ENCODE peak calls at places on chromosomes 13 and 19, in ten cellular contexts. One of them, this sample, is unnamed.

GRCh38 chr13:50891206-50891605 is 18.4 kb upstream of the RNASEH2B start:
- DNase-seq in left ventricle myocardium inferior: no peak
- DNase-seq in iPS-NIHi11: no peak
- DNase-seq in upper lobe of right lung: no peak
- DNase-seq in lung: no peak
- DNase-seq in T-helper 9 cell: no peak
- DNase-seq in left colon: no peak
- DNase-seq in occipital lobe: no peak
- DNase-seq in NCI-H1105: no peak
- DNase-seq in cardiac muscle cell: no peak
- DNase-seq in this sample: no peak

GRCh38 chr19:47778954-47779351 is 450 bp downstream of the SELENOW start:
- DNase-seq in left ventricle myocardium inferior: peak; percentile 29
- DNase-seq in iPS-NIHi11: peak; percentile 29
- DNase-seq in upper lobe of right lung: no peak
- DNase-seq in lung: peak; percentile 53
- DNase-seq in T-helper 9 cell: no peak
- DNase-seq in left colon: peak; percentile 65
- DNase-seq in occipital lobe: no peak
- DNase-seq in NCI-H1105: no peak
- DNase-seq in cardiac muscle cell: peak; percentile 24
- DNase-seq in this sample: no peak

GRCh38 chr13:80972857-80973478 is 632.0 kb upstream of the SPRY2 start:
- DNase-seq in left ventricle myocardium inferior: no peak
- DNase-seq in iPS-NIHi11: no peak
- DNase-seq in upper lobe of right lung: no peak
- DNase-seq in lung: no peak
- DNase-seq in T-helper 9 cell: no peak
- DNase-seq in left colon: no peak
- DNase-seq in occipital lobe: no peak
- DNase-seq in NCI-H1105: no peak
- DNase-seq in cardiac muscle cell: no peak
- DNase-seq in this sample: no peak

GRCh38 chr13:87878706-87879105 is 207.5 kb downstream of the SLITRK5 start:
- DNase-seq in left ventricle myocardium inferior: no peak
- DNase-seq in iPS-NIHi11: no peak
- DNase-seq in upper lobe of right lung: no peak
- DNase-seq in lung: no peak
- DNase-seq in T-helper 9 cell: no peak
- DNase-seq in left colon: no peak
- DNase-seq in occipital lobe: no peak
- DNase-seq in NCI-H1105: no peak
- DNase-seq in cardiac muscle cell: no peak
- DNase-seq in this sample: no peak

GRCh38 chr19:49950956-49951526 is 9.9 kb downstream of the SIGLEC11 start:
- DNase-seq in left ventricle myocardium inferior: no peak
- DNase-seq in iPS-NIHi11: no peak
- DNase-seq in upper lobe of right lung: no peak
- DNase-seq in lung: no peak
- DNase-seq in T-helper 9 cell: no peak
- DNase-seq in left colon: no peak
- DNase-seq in occipital lobe: no peak
- DNase-seq in NCI-H1105: no peak
- DNase-seq in cardiac muscle cell: no peak
- DNase-seq in this sample: no peak

GRCh38 chr13:26050568-26051230 is 1.1 kb downstream of the SHISA2 start:
- DNase-seq in left ventricle myocardium inferior: no peak
- DNase-seq in iPS-NIHi11: peak; percentile 63
- DNase-seq in upper lobe of right lung: peak; percentile 76
- DNase-seq in lung: peak; percentile 31
- DNase-seq in T-helper 9 cell: no peak
- DNase-seq in left colon: no peak
- DNase-seq in occipital lobe: no peak
- DNase-seq in NCI-H1105: no peak
- DNase-seq in cardiac muscle cell: peak; percentile 70
- DNase-seq in this sample: peak; percentile 39

GRCh38 chr19:11164879-11165406 is 9.4 kb upstream of the SPC24 start:
- DNase-seq in left ventricle myocardium inferior: peak; percentile 89
- DNase-seq in iPS-NIHi11: no peak
- DNase-seq in upper lobe of right lung: no peak
- DNase-seq in lung: peak; percentile 63
- DNase-seq in T-helper 9 cell: no peak
- DNase-seq in left colon: peak; percentile 70
- DNase-seq in occipital lobe: no peak
- DNase-seq in NCI-H1105: no peak
- DNase-seq in cardiac muscle cell: no peak
- DNase-seq in this sample: no peak

GRCh38 chr13:70895599-70895998 is 787.3 kb upstream of the KLHL1 start:
- DNase-seq in left ventricle myocardium inferior: no peak
- DNase-seq in iPS-NIHi11: no peak
- DNase-seq in upper lobe of right lung: no peak
- DNase-seq in lung: no peak
- DNase-seq in T-helper 9 cell: no peak
- DNase-seq in left colon: no peak
- DNase-seq in occipital lobe: no peak
- DNase-seq in NCI-H1105: no peak
- DNase-seq in cardiac muscle cell: no peak
- DNase-seq in this sample: no peak

GRCh38 chr19:33819875-33820781 is 23.5 kb downstream of the KCTD15 start:
- DNase-seq in left ventricle myocardium inferior: peak; percentile 84
- DNase-seq in iPS-NIHi11: peak; percentile 86
- DNase-seq in upper lobe of right lung: peak; percentile 95
- DNase-seq in lung: peak; percentile 87
- DNase-seq in T-helper 9 cell: peak; percentile 52
- DNase-seq in left colon: peak; percentile 80
- DNase-seq in occipital lobe: no peak
- DNase-seq in NCI-H1105: peak; percentile 39
- DNase-seq in cardiac muscle cell: peak; percentile 63
- DNase-seq in this sample: peak; percentile 29

GRCh38 chr19:6890938-6891337 is 3.6 kb downstream of the ADGRE1 start:
- DNase-seq in left ventricle myocardium inferior: no peak
- DNase-seq in iPS-NIHi11: no peak
- DNase-seq in upper lobe of right lung: no peak
- DNase-seq in lung: no peak
- DNase-seq in T-helper 9 cell: no peak
- DNase-seq in left colon: no peak
- DNase-seq in occipital lobe: no peak
- DNase-seq in NCI-H1105: no peak
- DNase-seq in cardiac muscle cell: no peak
- DNase-seq in this sample: no peak

GRCh38 chr13:26062853-26063444 is 11.1 kb upstream of the SHISA2 start:
- DNase-seq in left ventricle myocardium inferior: no peak
- DNase-seq in iPS-NIHi11: peak; percentile 46
- DNase-seq in upper lobe of right lung: no peak
- DNase-seq in lung: peak; percentile 35
- DNase-seq in T-helper 9 cell: no peak
- DNase-seq in left colon: no peak
- DNase-seq in occipital lobe: peak; percentile 18
- DNase-seq in NCI-H1105: no peak
- DNase-seq in cardiac muscle cell: peak; percentile 75
- DNase-seq in this sample: peak; percentile 72

GRCh38 chr13:44368062-44368591 is 5.5 kb upstream of the SERP2 start:
- DNase-seq in left ventricle myocardium inferior: no peak
- DNase-seq in iPS-NIHi11: no peak
- DNase-seq in upper lobe of right lung: no peak
- DNase-seq in lung: no peak
- DNase-seq in T-helper 9 cell: no peak
- DNase-seq in left colon: no peak
- DNase-seq in occipital lobe: no peak
- DNase-seq in NCI-H1105: no peak
- DNase-seq in cardiac muscle cell: no peak
- DNase-seq in this sample: peak; percentile 86

GRCh38 chr19:48511800-48512503 is at the start of gene LMTK3:
- DNase-seq in left ventricle myocardium inferior: no peak
- DNase-seq in iPS-NIHi11: peak; percentile 70
- DNase-seq in upper lobe of right lung: no peak
- DNase-seq in lung: no peak
- DNase-seq in T-helper 9 cell: peak; percentile 78
- DNase-seq in left colon: no peak
- DNase-seq in occipital lobe: peak; percentile 94
- DNase-seq in NCI-H1105: peak; percentile 85
- DNase-seq in cardiac muscle cell: peak; percentile 60
- DNase-seq in this sample: no peak

GRCh38 chr19:48318286-48318987 is 6.9 kb upstream of the EMP3 start:
- DNase-seq in left ventricle myocardium inferior: no peak
- DNase-seq in iPS-NIHi11: no peak
- DNase-seq in upper lobe of right lung: no peak
- DNase-seq in lung: no peak
- DNase-seq in T-helper 9 cell: no peak
- DNase-seq in left colon: no peak
- DNase-seq in occipital lobe: no peak
- DNase-seq in NCI-H1105: no peak
- DNase-seq in cardiac muscle cell: no peak
- DNase-seq in this sample: no peak

GRCh38 chr13:113411216-113412023 is 41.9 kb downstream of the ADPRHL1 start:
- DNase-seq in left ventricle myocardium inferior: peak; percentile 79
- DNase-seq in iPS-NIHi11: no peak
- DNase-seq in upper lobe of right lung: peak; percentile 62
- DNase-seq in lung: no peak
- DNase-seq in T-helper 9 cell: no peak
- DNase-seq in left colon: peak; percentile 35
- DNase-seq in occipital lobe: no peak
- DNase-seq in NCI-H1105: no peak
- DNase-seq in cardiac muscle cell: no peak
- DNase-seq in this sample: no peak

GRCh38 chr13:72430923-72431322 is 296.5 kb downstream of the MZT1 start:
- DNase-seq in left ventricle myocardium inferior: no peak
- DNase-seq in iPS-NIHi11: no peak
- DNase-seq in upper lobe of right lung: no peak
- DNase-seq in lung: no peak
- DNase-seq in T-helper 9 cell: no peak
- DNase-seq in left colon: no peak
- DNase-seq in occipital lobe: no peak
- DNase-seq in NCI-H1105: no peak
- DNase-seq in cardiac muscle cell: no peak
- DNase-seq in this sample: no peak

GRCh38 chr13:93847162-93847561 is 620.6 kb downstream of the GPC6 start:
- DNase-seq in left ventricle myocardium inferior: no peak
- DNase-seq in iPS-NIHi11: no peak
- DNase-seq in upper lobe of right lung: no peak
- DNase-seq in lung: no peak
- DNase-seq in T-helper 9 cell: no peak
- DNase-seq in left colon: no peak
- DNase-seq in occipital lobe: no peak
- DNase-seq in NCI-H1105: no peak
- DNase-seq in cardiac muscle cell: no peak
- DNase-seq in this sample: no peak

GRCh38 chr19:30374791-30375650 is 2.8 kb downstream of the ZNF536 start:
- DNase-seq in left ventricle myocardium inferior: no peak
- DNase-seq in iPS-NIHi11: peak; percentile 38
- DNase-seq in upper lobe of right lung: no peak
- DNase-seq in lung: no peak
- DNase-seq in T-helper 9 cell: no peak
- DNase-seq in left colon: no peak
- DNase-seq in occipital lobe: no peak
- DNase-seq in NCI-H1105: peak; percentile 75
- DNase-seq in cardiac muscle cell: peak; percentile 12
- DNase-seq in this sample: no peak

GRCh38 chr13:27665333-27665732 is 43.6 kb downstream of the POLR1D start:
- DNase-seq in left ventricle myocardium inferior: no peak
- DNase-seq in iPS-NIHi11: peak; percentile 21
- DNase-seq in upper lobe of right lung: no peak
- DNase-seq in lung: no peak
- DNase-seq in T-helper 9 cell: no peak
- DNase-seq in left colon: no peak
- DNase-seq in occipital lobe: no peak
- DNase-seq in NCI-H1105: no peak
- DNase-seq in cardiac muscle cell: peak; percentile 34
- DNase-seq in this sample: no peak

GRCh38 chr19:41222240-41222639 is 3.2 kb downstream of the AXL start:
- DNase-seq in left ventricle myocardium inferior: no peak
- DNase-seq in iPS-NIHi11: no peak
- DNase-seq in upper lobe of right lung: no peak
- DNase-seq in lung: no peak
- DNase-seq in T-helper 9 cell: no peak
- DNase-seq in left colon: no peak
- DNase-seq in occipital lobe: no peak
- DNase-seq in NCI-H1105: no peak
- DNase-seq in cardiac muscle cell: no peak
- DNase-seq in this sample: no peak

GRCh38 chr19:16216744-16217670 is 19.3 kb downstream of the AP1M1 start:
- DNase-seq in left ventricle myocardium inferior: no peak
- DNase-seq in iPS-NIHi11: no peak
- DNase-seq in upper lobe of right lung: no peak
- DNase-seq in lung: no peak
- DNase-seq in T-helper 9 cell: no peak
- DNase-seq in left colon: no peak
- DNase-seq in occipital lobe: no peak
- DNase-seq in NCI-H1105: no peak
- DNase-seq in cardiac muscle cell: no peak
- DNase-seq in this sample: no peak

GRCh38 chr19:15563325-15563794 is 51.7 kb upstream of the CYP4F8 start:
- DNase-seq in left ventricle myocardium inferior: peak; percentile 36
- DNase-seq in iPS-NIHi11: peak; percentile 23
- DNase-seq in upper lobe of right lung: peak; percentile 61
- DNase-seq in lung: no peak
- DNase-seq in T-helper 9 cell: no peak
- DNase-seq in left colon: peak; percentile 52
- DNase-seq in occipital lobe: no peak
- DNase-seq in NCI-H1105: peak; percentile 27
- DNase-seq in cardiac muscle cell: no peak
- DNase-seq in this sample: no peak

GRCh38 chr19:40893112-40893511 is 11.1 kb upstream of the CYP2A7 start:
- DNase-seq in left ventricle myocardium inferior: no peak
- DNase-seq in iPS-NIHi11: no peak
- DNase-seq in upper lobe of right lung: no peak
- DNase-seq in lung: no peak
- DNase-seq in T-helper 9 cell: no peak
- DNase-seq in left colon: no peak
- DNase-seq in occipital lobe: no peak
- DNase-seq in NCI-H1105: no peak
- DNase-seq in cardiac muscle cell: no peak
- DNase-seq in this sample: no peak